ENCODE peak calls at places on chromosomes 13 and 19, in nine cellular contexts. E is lower leg skin, K is A549, F is body of pancreas, N is H1, D is heart left ventricle, A is HCT116, M is K562, W is GM12878. V is an unnamed sample.

GRCh38 chr19:17564783-17565182 is 9.3 kb downstream of the COLGALT1 start:
- DNase-seq in D (no peak), K (no peak), A (no peak), M (no peak), W (no peak), N (no peak), E (no peak), F (no peak), V (no peak)

GRCh38 chr13:46885018-46885417 is 11.8 kb downstream of the HTR2A start:
- DNase-seq in D (no peak), A (no peak), F (no peak), M (no peak), W (no peak), E (no peak), N (no peak), K (no peak), V (no peak)

GRCh38 chr13:74287672-74288169 is 153.5 kb upstream of the KLF12 start:
- DNase-seq in M (no peak), W (no peak), D (peak), F (peak), K (no peak), A (no peak), E (peak), N (peak), V (no peak)

GRCh38 chr19:55158848-55159793 is 1.6 kb upstream of the TNNI3 start:
- DNase-seq in N (no peak), M (peak), A (no peak), E (no peak), D (peak), K (peak), F (no peak), W (no peak), V (peak)

GRCh38 chr13:24159921-24160324 is 597 bp upstream of the SPATA13 start:
- DNase-seq in N (peak), A (no peak), F (no peak), W (no peak), M (no peak), D (no peak), E (no peak), K (no peak), V (no peak)

GRCh38 chr13:99199541-99200432 is 867 bp upstream of the UBAC2 start:
- DNase-seq in E (no peak), W (no peak), A (no peak), D (no peak), M (no peak), F (no peak), K (peak), N (no peak), V (no peak)

GRCh38 chr19:49149652-49150105 is 5.5 kb downstream of the HRC start:
- DNase-seq in N (peak), F (peak), K (peak), M (peak), W (no peak), D (peak), E (peak), A (peak), V (no peak)

GRCh38 chr19:1441022-1441426 is 2.8 kb downstream of the RPS15 start:
- DNase-seq in N (no peak), A (no peak), M (no peak), D (no peak), E (no peak), W (no peak), F (no peak), K (no peak), V (no peak)

GRCh38 chr13:40993987-40994386 is 25.1 kb downstream of the ELF1 start:
- DNase-seq in M (no peak), K (no peak), E (no peak), W (no peak), D (no peak), N (no peak), A (peak), F (peak), V (no peak)

GRCh38 chr13:73722120-73722519 is 412.1 kb downstream of the KLF12 start:
- DNase-seq in K (no peak), D (no peak), A (peak), W (peak), E (no peak), F (no peak), N (no peak), M (no peak), V (peak)

GRCh38 chr19:460877-461609 is at the start of gene SHC2:
- DNase-seq in F (peak), K (no peak), E (no peak), A (no peak), D (no peak), W (no peak), N (no peak), M (no peak), V (no peak)

GRCh38 chr19:19032420-19033175 is 719 bp downstream of the SUGP2 start:
- DNase-seq in E (peak), A (peak), K (peak), N (peak), W (peak), F (peak), M (peak), D (peak), V (peak)

GRCh38 chr19:10820173-10820572 is 15.8 kb downstream of the TMED1 start:
- DNase-seq in D (no peak), W (no peak), E (no peak), A (no peak), K (peak), M (peak), F (no peak), N (no peak), V (no peak)

GRCh38 chr19:21491161-21491560 is 14.2 kb upstream of the ZNF429 start:
- DNase-seq in F (no peak), E (no peak), W (no peak), M (no peak), D (no peak), K (no peak), A (no peak), N (no peak), V (no peak)

GRCh38 chr13:91894311-91894710 is 495.9 kb downstream of the GPC5 start:
- DNase-seq in N (no peak), D (no peak), M (no peak), E (no peak), F (no peak), A (no peak), W (no peak), K (no peak), V (no peak)

GRCh38 chr13:19888799-19889198 is 25.4 kb upstream of the ZMYM5 start:
- DNase-seq in K (no peak), E (no peak), W (no peak), D (no peak), M (no peak), N (no peak), F (no peak), A (no peak), V (no peak)

GRCh38 chr19:597406-598315 is 8.0 kb downstream of the HCN2 start:
- DNase-seq in D (no peak), A (peak), N (no peak), F (no peak), E (no peak), M (peak), W (no peak), K (no peak), V (no peak)

GRCh38 chr19:38661166-38661565 is 13.7 kb downstream of the ACTN4 start:
- DNase-seq in N (no peak), D (no peak), F (no peak), E (no peak), A (no peak), W (no peak), M (no peak), K (no peak), V (no peak)

GRCh38 chr19:49255674-49256073 is 69.3 kb downstream of the SLC6A16 start:
- DNase-seq in M (no peak), N (no peak), A (no peak), F (no peak), W (no peak), K (no peak), D (peak), E (no peak), V (no peak)

GRCh38 chr13:24011266-24011665 is 114.0 kb upstream of the C1QTNF9B start:
- DNase-seq in K (no peak), F (no peak), E (no peak), M (no peak), W (no peak), N (no peak), D (no peak), A (no peak), V (no peak)

DNA sequence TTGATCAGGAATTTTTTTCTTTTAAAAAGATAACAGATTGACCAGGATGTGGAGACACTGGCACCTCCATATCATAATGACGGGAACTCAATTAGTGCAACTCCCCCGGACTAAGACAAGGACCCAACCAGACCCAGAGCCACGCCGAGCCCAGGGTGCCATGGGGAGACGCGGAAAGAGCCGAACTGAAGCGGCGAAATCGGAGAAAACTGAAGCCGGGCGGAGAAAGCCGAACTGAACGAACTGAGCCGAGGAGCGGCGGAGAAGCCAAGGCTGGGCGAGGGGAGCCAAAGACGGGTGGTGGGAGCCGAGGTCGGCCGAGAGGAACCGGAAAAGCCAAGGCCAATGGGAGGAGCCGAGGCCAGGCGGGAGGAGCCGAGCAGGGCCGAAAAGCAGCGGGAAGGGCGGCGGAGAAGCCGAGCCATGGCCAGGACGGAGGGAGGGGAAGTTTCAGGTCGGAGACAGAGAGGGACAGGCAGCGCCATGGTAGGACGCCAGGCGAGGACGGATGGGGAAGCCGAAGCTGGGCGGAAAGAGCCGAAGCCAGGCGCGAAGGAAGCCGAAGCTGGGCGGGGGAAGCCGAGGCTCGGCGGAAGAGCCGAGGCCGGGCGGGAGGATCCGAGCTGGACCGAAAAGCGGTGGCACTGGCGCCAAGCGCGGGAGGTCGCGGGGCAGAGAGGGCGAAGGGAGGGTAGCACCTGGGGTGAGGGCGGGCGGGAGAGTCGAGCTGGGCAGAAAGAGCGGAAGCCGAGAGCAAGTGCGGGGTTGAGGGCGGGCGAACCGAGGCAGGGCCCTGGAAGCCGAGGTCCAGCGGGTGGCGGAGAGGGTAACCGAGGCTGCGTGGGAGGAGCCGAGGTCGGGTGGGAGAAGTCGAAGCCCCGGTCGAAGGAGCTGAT is 29.4 kb downstream of the ZNF557 start:
- DNase-seq in W (peak), F (peak), A (peak), N (peak), M (peak), K (peak), E (peak), D (peak), V (peak)
- TF ChIP-seq POLR2A in W (peak), F (no peak), A (peak), N (peak), M (peak), K (peak), E (no peak), D (peak), V (peak)

DNA sequence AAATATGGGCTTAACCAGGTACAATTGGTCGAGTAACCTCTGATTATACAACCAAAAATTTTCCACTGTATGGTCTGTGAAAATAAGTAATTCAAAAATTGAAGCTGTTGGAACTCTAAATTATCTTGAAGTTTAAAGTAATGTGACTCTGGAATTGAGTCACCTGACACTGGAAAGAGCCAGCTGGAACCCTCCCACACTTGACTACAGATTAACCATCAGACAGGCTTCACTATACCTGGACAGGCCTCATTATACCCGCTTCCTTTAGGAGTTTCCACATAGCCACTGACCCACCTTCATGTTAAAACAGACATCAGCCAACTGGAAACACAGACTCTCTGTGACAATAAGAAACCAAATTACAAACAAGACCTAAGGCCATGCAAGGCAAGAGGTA is 1.3 kb downstream of the ZNF433 start:
- DNase-seq in A (no peak), W (no peak), N (no peak), E (no peak), K (no peak), F (peak), D (no peak), M (no peak), V (no peak)
- TF ChIP-seq POLR2A in A (no peak), W (no peak), N (no peak), E (no peak), K (no peak), F (no peak), D (no peak), M (no peak), V (no peak)

GRCh38 chr19:29211562-29212416 is 1.2 kb downstream of the UQCRFS1 start:
- DNase-seq in M (peak), K (peak), N (no peak), E (no peak), A (no peak), D (no peak), F (no peak), W (no peak), V (no peak)
- TF ChIP-seq POLR2A in M (no peak), K (no peak), N (no peak), E (no peak), A (no peak), D (no peak), F (no peak), W (no peak), V (no peak)

DNA sequence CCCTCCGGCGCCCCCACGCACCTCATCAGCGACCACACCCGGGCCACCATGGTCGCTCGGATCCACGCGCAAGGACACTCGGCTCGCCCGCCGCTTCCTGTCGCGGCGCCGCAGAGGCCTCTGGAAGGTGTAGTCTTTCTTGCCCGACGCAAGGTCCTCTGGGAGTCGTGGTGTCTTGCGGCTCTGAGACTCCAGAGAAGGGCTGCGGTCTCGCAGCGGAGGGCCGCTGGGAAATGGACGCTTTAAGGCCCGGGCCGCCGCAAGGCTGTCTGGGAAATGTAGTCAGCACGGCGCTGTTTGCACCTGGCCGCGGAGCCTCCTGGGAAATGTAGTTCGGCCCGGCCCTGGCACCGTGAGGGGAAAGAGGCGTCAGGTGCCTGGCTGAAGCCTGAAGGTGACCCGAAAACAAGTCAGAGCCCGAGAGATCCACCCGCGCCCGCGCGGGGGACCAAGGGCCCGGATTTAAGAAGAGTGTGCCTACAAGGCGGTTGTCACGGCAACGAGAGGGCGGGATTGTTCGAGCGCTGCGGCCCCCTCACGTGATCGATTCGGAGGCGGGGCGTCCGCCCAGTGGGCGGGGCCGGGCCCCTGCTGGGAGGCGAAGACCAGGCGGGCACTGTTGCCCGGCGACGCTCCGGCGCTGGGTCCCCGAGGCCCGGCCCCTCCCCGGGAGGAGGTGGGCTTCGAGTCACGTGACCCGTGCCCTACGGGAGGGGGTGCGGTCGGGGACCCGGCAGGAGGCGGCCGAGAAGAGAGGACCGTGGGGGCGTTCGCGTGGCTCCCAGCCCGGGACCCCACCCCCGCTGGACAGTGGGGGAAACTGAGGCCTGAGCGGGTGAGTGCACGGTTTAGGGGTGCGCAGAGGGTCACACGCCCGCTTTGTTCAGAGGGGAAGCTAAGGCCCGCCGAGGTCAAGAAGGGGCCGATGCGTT is at the start of the genes HSD11B1L and MICOS13:
- DNase-seq in E (peak), A (peak), D (peak), F (peak), N (peak), W (peak), K (peak), M (peak), V (peak)
- TF ChIP-seq POLR2A in E (no peak), A (peak), D (peak), F (no peak), N (no peak), W (peak), K (peak), M (peak), V (peak)

DNA sequence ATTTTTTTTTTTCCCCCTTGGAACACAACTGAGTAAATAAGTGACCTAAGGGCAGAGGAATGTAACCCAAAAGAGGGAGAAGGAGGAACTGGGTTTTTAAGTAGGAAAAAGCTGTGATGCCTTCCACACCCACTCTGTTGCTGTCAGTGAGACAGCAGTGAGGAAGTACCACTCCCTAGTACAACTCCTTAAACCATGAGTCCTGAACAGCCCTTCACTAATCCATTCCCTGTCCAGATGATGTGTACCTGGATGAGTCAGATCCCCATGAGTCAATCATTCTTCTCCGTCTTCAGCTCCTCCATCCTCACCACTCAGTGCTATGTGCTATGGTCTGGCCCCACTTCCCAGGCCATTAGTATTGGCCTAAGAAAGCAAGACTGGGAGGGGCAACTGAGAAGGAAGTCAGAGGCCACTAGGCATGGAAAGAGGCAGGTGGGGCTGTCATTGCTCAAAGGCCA is 12.9 kb upstream of the CXCL17 start:
- DNase-seq in E (no peak), K (peak), F (no peak), N (no peak), D (no peak), W (no peak), A (peak), M (no peak), V (no peak)
- TF ChIP-seq POLR2A in E (no peak), K (no peak), F (no peak), N (no peak), D (no peak), W (no peak), A (no peak), M (no peak), V (no peak)

DNA sequence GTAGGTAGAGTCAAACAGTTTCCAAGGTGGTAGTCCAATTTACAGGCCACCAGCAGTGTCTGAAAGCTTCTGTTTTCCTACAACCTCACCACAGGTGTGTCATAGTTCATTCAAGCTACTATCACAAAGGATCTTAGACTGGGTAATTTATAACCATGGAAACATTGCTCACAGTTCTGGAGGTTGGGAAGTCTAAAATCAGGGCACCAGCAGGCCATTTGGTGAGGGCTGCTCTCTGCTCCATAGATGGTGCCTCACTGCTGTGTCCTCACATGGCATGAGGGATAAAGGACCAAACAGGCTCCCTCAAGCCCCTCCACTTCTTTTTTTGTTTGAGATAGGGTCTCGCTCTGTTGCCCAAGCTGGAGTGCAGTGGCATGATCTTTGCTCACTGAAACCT is 60.6 kb downstream of the ING1 start:
- DNase-seq in W (no peak), N (no peak), E (no peak), D (no peak), M (no peak), A (no peak), F (no peak), K (no peak), V (no peak)
- TF ChIP-seq POLR2A in W (no peak), N (no peak), E (no peak), D (no peak), M (no peak), A (no peak), F (no peak), K (no peak), V (no peak)

DNA sequence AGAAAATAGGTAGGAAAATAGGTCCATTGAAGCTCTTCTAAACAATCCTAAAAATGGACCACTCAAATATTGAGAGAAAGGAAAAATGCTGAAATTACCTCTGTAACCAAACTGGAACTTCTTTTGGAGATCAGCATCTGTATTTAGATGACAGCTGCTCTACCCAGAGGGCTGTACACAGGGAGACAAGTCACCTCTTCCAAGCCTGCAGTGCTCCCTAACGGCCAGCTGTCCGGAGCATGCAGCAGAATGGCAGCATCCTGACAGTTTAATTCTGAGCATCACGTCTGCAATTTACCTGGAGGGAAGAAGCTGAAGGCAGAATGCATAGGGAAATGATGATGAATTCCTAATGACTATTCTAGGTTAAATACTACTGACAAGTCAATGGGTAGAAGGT is 62.8 kb upstream of the DIAPH3 start:
- DNase-seq in A (peak), W (no peak), M (peak), N (no peak), F (peak), E (no peak), D (no peak), K (no peak), V (no peak)
- TF ChIP-seq POLR2A in A (no peak), W (no peak), M (no peak), N (no peak), F (no peak), E (no peak), D (no peak), K (no peak), V (no peak)

DNA sequence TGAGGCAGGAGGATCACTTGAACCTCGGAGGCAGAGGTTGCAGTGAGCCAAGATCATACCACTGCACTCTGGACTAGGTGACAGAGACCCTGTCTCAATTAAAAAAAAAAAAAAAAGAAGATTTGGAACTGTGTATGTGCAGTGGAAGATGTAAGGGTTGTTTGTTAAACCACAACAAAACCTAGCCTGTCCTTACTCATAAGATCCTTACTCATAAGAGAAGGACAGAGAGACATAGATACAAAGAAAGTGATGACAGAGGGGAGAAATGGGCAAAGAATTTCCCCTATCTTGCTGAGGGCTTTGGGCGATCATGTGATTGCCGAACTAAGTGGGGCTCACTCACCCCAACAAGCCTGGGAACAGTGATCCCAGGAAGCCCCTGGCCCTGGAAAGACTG is 7.9 kb downstream of the ITPKC start:
- DNase-seq in A (no peak), K (no peak), M (no peak), D (no peak), W (no peak), E (no peak), F (no peak), N (no peak), V (no peak)
- TF ChIP-seq POLR2A in A (no peak), K (no peak), M (no peak), D (no peak), W (no peak), E (no peak), F (no peak), N (no peak), V (no peak)

GRCh38 chr13:75803175-75803611 is 167.1 kb downstream of the LMO7 start:
- DNase-seq in A (no peak), F (peak), N (peak), M (no peak), K (no peak), D (no peak), E (no peak), W (no peak), V (no peak)
- TF ChIP-seq POLR2A in A (no peak), F (no peak), N (no peak), M (no peak), K (no peak), D (no peak), E (no peak), W (no peak), V (no peak)